ENCODE peak calls at places on chromosomes 16 and 17, in six cellular contexts. T is stromal cell of bone marrow, H is psoas muscle, R is cortex of kidney, Y is stomach, U is kidney glomerular epithelial cell. X is an unnamed sample.

GRCh38 chr17:28907052-28907438 is 4.2 kb upstream of the DHRS13 start:
- DNase-seq in Y (no peak), U (no peak), R (no peak), H (no peak), T (no peak), X (no peak)

GRCh38 chr17:1561420-1562177 is 993 bp downstream of the PITPNA start:
- DNase-seq in Y (no peak), U (no peak), T (no peak), H (peak; percentile 64), R (no peak), X (peak; percentile 31)

GRCh38 chr17:69473801-69474170 is 59.3 kb downstream of the MAP2K6 start:
- DNase-seq in Y (no peak), H (no peak), T (peak; percentile 14), U (no peak), R (no peak), X (no peak)

GRCh38 chr16:74666010-74666421 is 661 bp downstream of the RFWD3 start:
- DNase-seq in T (no peak), Y (no peak), H (no peak), U (peak; percentile 5), R (no peak), X (no peak)

GRCh38 chr17:64103751-64104364 is 26.1 kb downstream of the ERN1 start:
- DNase-seq in H (no peak), T (no peak), U (no peak), Y (no peak), R (no peak), X (no peak)

GRCh38 chr17:42023524-42024349 is 3.8 kb downstream of the NKIRAS2 start:
- DNase-seq in Y (no peak), T (no peak), R (no peak), H (no peak), U (no peak), X (no peak)

GRCh38 chr16:75099738-75100615 is 16.6 kb downstream of the LDHD start:
- DNase-seq in U (no peak), Y (no peak), R (no peak), T (no peak), H (no peak), X (no peak)

GRCh38 chr17:17119533-17119932 is 77.3 kb downstream of the MPRIP start:
- DNase-seq in R (no peak), Y (peak; percentile 64), U (peak; percentile 5), H (peak; percentile 54), T (peak; percentile 50), X (no peak)

GRCh38 chr16:69323428-69323827 is 7.0 kb downstream of the PDF start:
- DNase-seq in H (no peak), U (no peak), Y (no peak), T (no peak), R (no peak), X (no peak)

GRCh38 chr16:54080524-54081008 is 206.0 kb downstream of the IRX3 start:
- DNase-seq in R (no peak), Y (peak; percentile 35), H (no peak), T (peak; percentile 95), U (peak; percentile 74), X (no peak)

GRCh38 chr17:43703630-43704029 is 41.9 kb upstream of the MEOX1 start:
- DNase-seq in H (no peak), T (no peak), U (no peak), R (no peak), Y (no peak), X (no peak)

GRCh38 chr17:27657620-27658019 is 26.6 kb downstream of the LGALS9 start:
- DNase-seq in H (no peak), Y (no peak), U (no peak), T (no peak), R (no peak), X (no peak)

GRCh38 chr16:66155933-66156332 is 210.6 kb upstream of the CDH5 start:
- DNase-seq in U (no peak), Y (no peak), H (no peak), T (no peak), R (no peak), X (no peak)

GRCh38 chr16:17470002-17470870 is 524 bp downstream of the XYLT1 start:
- DNase-seq in Y (no peak), T (no peak), U (no peak), H (peak; percentile 62), R (no peak), X (no peak)

GRCh38 chr16:89041571-89042481 is 51.8 kb upstream of the ACSF3 start:
- DNase-seq in T (no peak), R (no peak), U (no peak), Y (no peak), H (peak; percentile 39), X (no peak)

GRCh38 chr17:50884354-50885311 is 18.5 kb upstream of the TOB1 start:
- DNase-seq in Y (peak; percentile 63), H (no peak), R (no peak), U (no peak), T (no peak), X (no peak)